ENCODE peak calls at places on chromosomes 4 and X, in six cellular contexts. Y is uterus, X is substantia nigra, A is heart left ventricle, L is GM23338, R is RWPE1. I is an unnamed sample.

GRCh38 chrX:74535633-74536141 is 78.7 kb downstream of the RLIM start:
- DNase-seq in Y (peak; percentile 81), X (peak; percentile 60), A (peak; percentile 86), L (peak; percentile 54), R (peak; percentile 75), I (peak; percentile 75)

GRCh38 chrX:118773782-118774181 is 46.4 kb downstream of the IL13RA1 start:
- DNase-seq in Y (no peak), X (no peak), A (no peak), L (no peak), R (peak; percentile 54), I (no peak)

GRCh38 chr4:112704991-112705845 is 68.3 kb downstream of the LARP7 start:
- DNase-seq in Y (peak; percentile 53), X (peak; percentile 49), A (peak; percentile 73), L (peak; percentile 61), R (peak; percentile 37), I (peak; percentile 70)

GRCh38 chr4:119785963-119786362 is 157.4 kb upstream of the PDE5A start:
- DNase-seq in Y (no peak), X (no peak), A (no peak), L (peak; percentile 58), R (peak; percentile 9), I (no peak)

GRCh38 chrX:110454336-110454735 is 95.7 kb downstream of the RTL9 start:
- DNase-seq in Y (no peak), X (peak; percentile 47), A (no peak), L (no peak), R (no peak), I (no peak)

GRCh38 chr4:1463927-1464540 is 57.8 kb upstream of the NKX1-1 start:
- DNase-seq in Y (no peak), X (no peak), A (no peak), L (no peak), R (no peak), I (no peak)

GRCh38 chrX:105700316-105700715 is 122.0 kb upstream of the NRK start:
- DNase-seq in Y (no peak), X (no peak), A (no peak), L (peak; percentile 6), R (no peak), I (no peak)

GRCh38 chrX:73581002-73581628 is 18.1 kb downstream of the CHIC1 start:
- DNase-seq in Y (no peak), X (no peak), A (no peak), L (no peak), R (no peak), I (no peak)

GRCh38 chr4:7320413-7320812 is 114.3 kb downstream of the PSAPL1 start:
- DNase-seq in Y (no peak), X (no peak), A (no peak), L (no peak), R (no peak), I (no peak)

GRCh38 chr4:15918484-15919129 is 19.9 kb downstream of the FGFBP1 start:
- DNase-seq in Y (no peak), X (no peak), A (no peak), L (no peak), R (no peak), I (no peak)

GRCh38 chr4:156154978-156155377 is 201.3 kb upstream of the CTSO start:
- DNase-seq in Y (no peak), X (no peak), A (no peak), L (no peak), R (no peak), I (no peak)

GRCh38 chr4:174934360-174934759 is 16.2 kb downstream of the ADAM29 start:
- DNase-seq in Y (no peak), X (no peak), A (no peak), L (no peak), R (no peak), I (no peak)

GRCh38 chr4:145213245-145213644 is 32.9 kb upstream of the OTUD4 start:
- DNase-seq in Y (no peak), X (no peak), A (no peak), L (no peak), R (no peak), I (no peak)

GRCh38 chr4:161273607-161274006 is 890.2 kb downstream of the FSTL5 start:
- DNase-seq in Y (no peak), X (no peak), A (no peak), L (no peak), R (no peak), I (no peak)

GRCh38 chr4:44145868-44146267 is 302.7 kb downstream of the KCTD8 start:
- DNase-seq in Y (no peak), X (no peak), A (no peak), L (no peak), R (peak; percentile 77), I (no peak)

DNA sequence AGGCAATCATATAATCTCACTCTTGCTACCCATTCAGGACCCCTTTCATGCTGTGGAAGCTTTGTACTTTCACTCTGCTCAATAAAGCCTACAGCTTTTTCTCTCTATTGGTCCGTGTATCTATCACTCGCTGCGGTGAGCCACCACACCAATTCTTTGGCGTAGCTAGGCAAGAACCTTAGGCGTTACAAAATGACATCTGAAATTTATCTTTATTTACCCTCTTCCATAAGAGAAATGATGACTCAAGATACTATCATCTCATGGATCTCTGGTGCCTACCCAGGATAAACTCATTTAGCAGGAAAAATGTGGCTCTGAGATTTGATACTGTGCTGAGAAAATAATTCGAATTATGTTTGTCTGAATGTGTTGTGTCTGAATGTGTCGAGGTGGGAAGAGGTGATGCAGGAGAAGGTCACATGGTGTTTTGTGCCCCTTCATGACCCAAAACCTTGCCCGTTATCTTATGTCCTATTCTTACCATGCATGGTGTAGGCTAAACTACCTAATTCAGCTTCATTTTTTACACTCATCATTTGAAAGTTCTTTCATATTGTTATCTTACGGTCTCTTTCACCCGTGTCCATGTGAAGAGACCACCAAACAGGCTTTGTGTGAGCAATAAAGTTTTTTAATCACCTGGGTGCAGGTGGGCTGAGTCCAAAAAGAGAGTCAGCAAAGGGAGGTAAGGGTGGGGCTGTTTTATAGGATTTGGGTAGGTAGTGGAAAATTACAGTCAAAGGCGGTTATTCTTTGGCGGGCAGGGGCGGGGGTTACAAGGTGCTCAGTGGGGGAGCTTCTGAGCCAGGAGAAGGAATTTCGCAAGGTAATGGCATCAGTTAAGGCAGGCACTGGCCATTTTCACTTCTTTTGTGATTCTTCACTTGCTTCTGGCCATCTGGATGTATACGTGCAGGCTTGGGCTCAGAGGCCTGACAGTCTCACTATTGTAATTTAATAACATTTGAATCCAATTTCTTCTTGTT is 41.6 kb upstream of the GIMD1 start:
- DNase-seq in Y (no peak), X (no peak), A (no peak), L (peak; percentile 49), R (no peak), I (peak; percentile 72)
- H3K27ac ChIP-seq in Y (no peak overlapping the region), X (no peak overlapping the region), A (no peak overlapping the region), L (peak overlapping the region; percentile 85), R (no peak overlapping the region), I (no peak overlapping the region)

DNA sequence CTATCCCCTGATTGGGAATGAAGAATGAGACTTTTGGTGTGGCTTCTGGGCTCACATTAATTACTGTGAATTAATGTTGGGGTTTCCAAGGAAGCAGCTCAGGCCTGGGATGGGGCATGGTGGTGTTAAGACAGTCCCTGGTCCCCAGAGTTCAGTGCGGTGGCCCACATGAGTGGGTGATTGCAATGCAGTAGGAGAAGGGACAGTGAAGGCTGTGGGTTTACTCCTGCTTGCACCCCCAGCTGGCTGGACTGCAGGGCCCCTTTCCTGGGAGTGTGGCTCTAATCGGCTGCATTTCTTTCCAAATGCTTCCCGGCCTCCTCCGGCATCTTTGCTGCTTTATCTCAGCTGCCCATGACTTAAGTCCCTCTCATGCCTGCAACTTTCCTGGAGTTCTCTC is 28.2 kb upstream of the GPR78 start:
- DNase-seq in Y (no peak), X (no peak), A (no peak), L (no peak), R (no peak), I (peak; percentile 40)
- H3K27ac ChIP-seq in Y (no peak overlapping the region), X (no peak overlapping the region), A (no peak overlapping the region), L (no peak overlapping the region), R (no peak overlapping the region), I (no peak overlapping the region)

DNA sequence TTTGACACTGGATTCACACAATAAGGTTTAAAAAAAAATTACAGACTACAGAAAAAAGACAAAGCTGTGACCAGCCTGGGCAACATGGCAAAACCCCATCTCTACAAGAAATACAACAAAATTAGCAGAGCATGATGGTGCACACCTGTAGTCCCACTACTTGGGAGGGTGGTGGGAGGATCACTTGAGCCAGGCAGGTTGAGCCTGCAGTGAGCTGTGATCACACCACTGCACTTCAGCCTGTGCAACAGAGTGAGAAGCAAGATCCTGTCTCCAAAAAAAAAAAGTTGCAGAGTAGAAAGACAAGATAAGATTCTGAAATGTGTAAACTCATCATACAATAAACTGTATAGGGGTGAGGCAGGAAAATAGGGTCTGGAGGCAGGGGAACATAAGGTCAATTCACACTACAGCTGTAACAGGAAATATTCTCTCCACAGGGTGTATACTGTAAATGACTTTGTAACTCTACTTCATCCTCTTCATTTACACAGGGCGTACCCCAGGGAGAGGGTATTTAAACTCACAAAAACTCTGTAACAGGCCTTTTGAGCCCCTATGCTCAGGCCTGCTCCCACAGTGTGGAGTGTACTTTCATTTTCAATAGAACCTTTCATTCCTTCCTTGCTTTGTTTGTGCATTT is 112.6 kb upstream of the MAPK10 start:
- DNase-seq in Y (no peak), X (no peak), A (no peak), L (peak; percentile 37), R (no peak), I (no peak)
- H3K27ac ChIP-seq in Y (no peak overlapping the region), X (no peak overlapping the region), A (no peak overlapping the region), L (peak overlapping the region; percentile 17), R (no peak overlapping the region), I (peak overlapping the region; percentile 52)

DNA sequence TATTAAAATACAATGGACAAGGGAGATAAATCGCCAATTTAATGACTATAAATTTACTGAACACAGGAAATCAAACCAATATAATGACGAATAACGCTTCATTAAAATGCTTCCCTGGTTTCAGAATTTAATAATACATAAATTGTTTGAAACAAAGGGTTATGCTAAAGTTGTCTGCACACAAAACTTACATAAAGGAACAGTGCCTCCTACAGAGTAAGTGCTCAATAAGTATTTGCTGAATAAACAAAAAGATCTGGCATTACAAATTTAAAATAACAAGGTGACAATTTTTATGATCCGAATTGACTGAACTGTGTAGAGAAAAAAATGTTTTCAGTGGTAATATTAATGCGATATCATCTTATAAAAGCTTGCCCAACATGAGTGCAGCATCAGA is 69.6 kb downstream of the NOCT start:
- DNase-seq in Y (no peak), X (no peak), A (no peak), L (no peak), R (no peak), I (no peak)
- H3K27ac ChIP-seq in Y (peak overlapping the region; percentile 94), X (no peak overlapping the region), A (peak overlapping the region; percentile 96), L (peak overlapping the region; percentile 97), R (no peak overlapping the region), I (peak overlapping the region; percentile 88)

DNA sequence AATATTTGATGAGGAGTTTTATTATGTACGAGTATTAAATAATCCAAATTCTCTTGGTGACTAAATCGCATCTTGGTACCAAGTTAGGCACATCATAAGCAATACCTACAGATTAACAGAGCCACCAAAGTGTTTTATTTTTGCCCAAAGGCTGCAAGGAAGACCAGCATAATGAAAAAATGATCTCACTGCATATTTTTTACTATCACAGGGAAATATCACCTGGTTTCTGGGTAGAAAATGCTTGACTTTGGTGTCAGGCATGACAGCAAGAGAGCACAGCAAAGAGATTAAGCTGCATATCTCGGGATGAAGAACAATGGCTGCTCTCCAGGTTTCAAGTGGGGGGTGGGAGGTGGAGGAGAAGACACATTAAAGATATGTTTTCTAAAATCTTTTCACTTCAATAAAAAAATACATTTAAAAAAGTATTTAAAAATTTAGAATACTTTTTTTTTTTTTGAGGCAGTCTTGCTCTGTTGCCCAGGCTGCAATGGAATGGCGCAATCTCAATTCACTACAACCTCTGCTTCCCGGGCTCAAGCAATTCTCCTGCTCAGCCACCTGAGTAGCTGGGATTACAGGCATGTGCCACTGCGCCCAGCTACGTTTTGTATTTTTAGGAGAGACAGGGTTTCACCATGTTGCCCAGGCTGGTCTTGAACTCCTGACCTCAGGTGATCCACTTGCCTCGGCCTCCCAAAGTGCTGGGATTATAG is 86.1 kb downstream of the FRYL start:
- DNase-seq in Y (no peak), X (no peak), A (no peak), L (no peak), R (no peak), I (peak; percentile 78)
- H3K27ac ChIP-seq in Y (no peak overlapping the region), X (peak overlapping the region; percentile 76), A (no peak overlapping the region), L (peak overlapping the region; percentile 67), R (no peak overlapping the region), I (no peak overlapping the region)